ENCODE peak calls at places on chromosomes 4 and X, in nine cellular contexts. One of them, this sample, is unnamed.

GRCh38 chr4:24163314-24163713 is 273.5 kb upstream of the PPARGC1A start:
- DNase-seq in transverse colon: no peak
- DNase-seq in A549: no peak
- DNase-seq in lower leg skin: no peak
- DNase-seq in suprapubic skin: no peak
- DNase-seq in thyroid gland: no peak
- DNase-seq in adrenal gland: no peak
- DNase-seq in H1: no peak
- DNase-seq in GM12892: no peak
- DNase-seq in this sample: no peak

GRCh38 chrX:134548257-134548732 is 88.3 kb downstream of the HPRT1 start:
- DNase-seq in transverse colon: no peak
- DNase-seq in A549: no peak
- DNase-seq in lower leg skin: no peak
- DNase-seq in suprapubic skin: no peak
- DNase-seq in thyroid gland: no peak
- DNase-seq in adrenal gland: no peak
- DNase-seq in H1: no peak
- DNase-seq in GM12892: no peak
- DNase-seq in this sample: no peak

GRCh38 chr4:20645231-20645630 is 55.0 kb upstream of the PACRGL start:
- DNase-seq in transverse colon: no peak
- DNase-seq in A549: no peak
- DNase-seq in lower leg skin: no peak
- DNase-seq in suprapubic skin: no peak
- DNase-seq in thyroid gland: no peak
- DNase-seq in adrenal gland: no peak
- DNase-seq in H1: no peak
- DNase-seq in GM12892: no peak
- DNase-seq in this sample: no peak

GRCh38 chr4:113636877-113637276 is 124.7 kb downstream of the CAMK2D start:
- DNase-seq in transverse colon: no peak
- DNase-seq in A549: no peak
- DNase-seq in lower leg skin: no peak
- DNase-seq in suprapubic skin: no peak
- DNase-seq in thyroid gland: no peak
- DNase-seq in adrenal gland: no peak
- DNase-seq in H1: no peak
- DNase-seq in GM12892: no peak
- DNase-seq in this sample: no peak

GRCh38 chrX:20061869-20062254 is 54.8 kb downstream of the MAP7D2 start:
- DNase-seq in transverse colon: no peak
- DNase-seq in A549: no peak
- DNase-seq in lower leg skin: no peak
- DNase-seq in suprapubic skin: no peak
- DNase-seq in thyroid gland: peak; percentile 7
- DNase-seq in adrenal gland: no peak
- DNase-seq in H1: no peak
- DNase-seq in GM12892: no peak
- DNase-seq in this sample: no peak

GRCh38 chrX:48971325-48972213 is at the start of gene KCND1:
- DNase-seq in transverse colon: peak; percentile 28
- DNase-seq in A549: no peak
- DNase-seq in lower leg skin: no peak
- DNase-seq in suprapubic skin: peak; percentile 72
- DNase-seq in thyroid gland: peak; percentile 48
- DNase-seq in adrenal gland: peak; percentile 71
- DNase-seq in H1: peak; percentile 34
- DNase-seq in GM12892: no peak
- DNase-seq in this sample: no peak

GRCh38 chrX:131841496-131842410 is 181.3 kb upstream of the STK26 start:
- DNase-seq in transverse colon: peak; percentile 17
- DNase-seq in A549: peak; percentile 50
- DNase-seq in lower leg skin: no peak
- DNase-seq in suprapubic skin: no peak
- DNase-seq in thyroid gland: peak; percentile 12
- DNase-seq in adrenal gland: no peak
- DNase-seq in H1: no peak
- DNase-seq in GM12892: peak; percentile 44
- DNase-seq in this sample: peak; percentile 12

GRCh38 chr4:185082549-185082948 is 60.5 kb upstream of the SLC25A4 start:
- DNase-seq in transverse colon: no peak
- DNase-seq in A549: no peak
- DNase-seq in lower leg skin: no peak
- DNase-seq in suprapubic skin: no peak
- DNase-seq in thyroid gland: no peak
- DNase-seq in adrenal gland: no peak
- DNase-seq in H1: no peak
- DNase-seq in GM12892: no peak
- DNase-seq in this sample: no peak

GRCh38 chr4:130393246-130394041 is 1297.5 kb downstream of the C4orf33 start:
- DNase-seq in transverse colon: no peak
- DNase-seq in A549: no peak
- DNase-seq in lower leg skin: no peak
- DNase-seq in suprapubic skin: no peak
- DNase-seq in thyroid gland: no peak
- DNase-seq in adrenal gland: no peak
- DNase-seq in H1: no peak
- DNase-seq in GM12892: no peak
- DNase-seq in this sample: no peak

GRCh38 chr4:4284827-4285618 is 4.9 kb downstream of the LYAR start:
- DNase-seq in transverse colon: peak; percentile 73
- DNase-seq in A549: no peak
- DNase-seq in lower leg skin: no peak
- DNase-seq in suprapubic skin: no peak
- DNase-seq in thyroid gland: no peak
- DNase-seq in adrenal gland: no peak
- DNase-seq in H1: no peak
- DNase-seq in GM12892: no peak
- DNase-seq in this sample: peak; percentile 23

DNA sequence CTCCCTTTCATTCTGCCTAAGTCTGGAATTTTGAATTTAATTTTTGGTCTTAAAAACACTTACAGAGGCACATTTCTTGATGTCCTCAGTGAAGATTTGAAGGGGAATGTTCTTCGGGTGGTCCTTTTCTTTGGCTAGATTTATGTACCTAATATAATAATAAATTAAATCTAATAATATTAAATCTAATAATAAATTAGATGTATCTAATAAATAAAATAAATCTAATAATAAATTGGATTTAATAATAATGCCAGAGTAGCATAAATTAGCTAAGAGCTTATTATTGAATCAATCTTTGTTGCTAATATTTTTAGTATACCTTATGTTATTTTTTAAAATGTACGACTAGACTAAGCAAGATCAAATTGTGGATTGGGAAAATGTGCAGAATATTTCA is 39.8 kb downstream of the MAD2L1 start:
- DNase-seq in transverse colon: no peak
- DNase-seq in A549: no peak
- DNase-seq in lower leg skin: no peak
- DNase-seq in suprapubic skin: no peak
- DNase-seq in thyroid gland: no peak
- DNase-seq in adrenal gland: no peak
- DNase-seq in H1: no peak
- DNase-seq in GM12892: no peak
- DNase-seq in this sample: no peak
- TF ChIP-seq POLR2A in transverse colon: no peak
- TF ChIP-seq POLR2A in A549: no peak
- TF ChIP-seq POLR2A in lower leg skin: no peak
- TF ChIP-seq POLR2A in suprapubic skin: no peak
- TF ChIP-seq POLR2A in thyroid gland: no peak
- TF ChIP-seq POLR2A in adrenal gland: no peak
- TF ChIP-seq POLR2A in H1: no peak
- TF ChIP-seq POLR2A in GM12892: no peak
- TF ChIP-seq POLR2A in this sample: no peak

DNA sequence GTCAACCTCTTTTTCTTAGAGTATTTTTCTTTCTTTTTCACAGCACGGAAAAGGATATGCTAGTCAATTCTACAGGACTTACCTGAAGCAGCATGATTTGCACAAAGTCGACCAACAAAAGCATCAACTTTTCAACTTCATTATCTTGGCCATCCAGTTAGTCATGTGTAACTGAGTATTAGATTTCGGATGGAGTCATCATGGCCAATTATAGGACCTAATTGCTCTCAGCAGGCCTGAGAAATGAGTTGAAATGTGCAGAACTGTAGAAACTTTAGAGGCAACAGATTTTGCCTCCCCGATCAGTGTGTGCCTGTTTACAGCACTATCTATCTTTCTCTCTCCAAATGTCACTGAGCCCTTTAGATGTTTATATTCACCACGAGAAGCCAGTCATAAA is 41.0 kb downstream of the PCDH10 start:
- DNase-seq in transverse colon: no peak
- DNase-seq in A549: no peak
- DNase-seq in lower leg skin: no peak
- DNase-seq in suprapubic skin: no peak
- DNase-seq in thyroid gland: no peak
- DNase-seq in adrenal gland: no peak
- DNase-seq in H1: no peak
- DNase-seq in GM12892: no peak
- DNase-seq in this sample: no peak
- TF ChIP-seq POLR2A in transverse colon: no peak
- TF ChIP-seq POLR2A in A549: no peak
- TF ChIP-seq POLR2A in lower leg skin: no peak
- TF ChIP-seq POLR2A in suprapubic skin: no peak
- TF ChIP-seq POLR2A in thyroid gland: no peak
- TF ChIP-seq POLR2A in adrenal gland: no peak
- TF ChIP-seq POLR2A in H1: no peak
- TF ChIP-seq POLR2A in GM12892: no peak
- TF ChIP-seq POLR2A in this sample: no peak

GRCh38 chr4:145797278-145797677 is 117.3 kb downstream of the C4orf51 start:
- DNase-seq in transverse colon: no peak
- DNase-seq in A549: no peak
- DNase-seq in lower leg skin: no peak
- DNase-seq in suprapubic skin: no peak
- DNase-seq in thyroid gland: no peak
- DNase-seq in adrenal gland: no peak
- DNase-seq in H1: no peak
- DNase-seq in GM12892: no peak
- DNase-seq in this sample: no peak
- TF ChIP-seq POLR2A in transverse colon: no peak
- TF ChIP-seq POLR2A in A549: no peak
- TF ChIP-seq POLR2A in lower leg skin: no peak
- TF ChIP-seq POLR2A in suprapubic skin: no peak
- TF ChIP-seq POLR2A in thyroid gland: no peak
- TF ChIP-seq POLR2A in adrenal gland: no peak
- TF ChIP-seq POLR2A in H1: no peak
- TF ChIP-seq POLR2A in GM12892: no peak
- TF ChIP-seq POLR2A in this sample: no peak

GRCh38 chrX:153800177-153800722 is 5.8 kb downstream of the SSR4 start:
- DNase-seq in transverse colon: no peak
- DNase-seq in A549: no peak
- DNase-seq in lower leg skin: no peak
- DNase-seq in suprapubic skin: no peak
- DNase-seq in thyroid gland: no peak
- DNase-seq in adrenal gland: no peak
- DNase-seq in H1: no peak
- DNase-seq in GM12892: no peak
- DNase-seq in this sample: no peak
- TF ChIP-seq POLR2A in transverse colon: no peak
- TF ChIP-seq POLR2A in A549: no peak
- TF ChIP-seq POLR2A in lower leg skin: no peak
- TF ChIP-seq POLR2A in suprapubic skin: no peak
- TF ChIP-seq POLR2A in thyroid gland: no peak
- TF ChIP-seq POLR2A in adrenal gland: no peak
- TF ChIP-seq POLR2A in H1: no peak
- TF ChIP-seq POLR2A in GM12892: no peak
- TF ChIP-seq POLR2A in this sample: no peak

GRCh38 chrX:30887721-30888120 is 1.3 kb downstream of the TAB3 start:
- DNase-seq in transverse colon: no peak
- DNase-seq in A549: no peak
- DNase-seq in lower leg skin: no peak
- DNase-seq in suprapubic skin: no peak
- DNase-seq in thyroid gland: no peak
- DNase-seq in adrenal gland: no peak
- DNase-seq in H1: no peak
- DNase-seq in GM12892: no peak
- DNase-seq in this sample: no peak

GRCh38 chrX:30892591-30892990 is 3.5 kb upstream of the TAB3 start:
- DNase-seq in transverse colon: no peak
- DNase-seq in A549: no peak
- DNase-seq in lower leg skin: no peak
- DNase-seq in suprapubic skin: no peak
- DNase-seq in thyroid gland: no peak
- DNase-seq in adrenal gland: no peak
- DNase-seq in H1: no peak
- DNase-seq in GM12892: no peak
- DNase-seq in this sample: no peak

GRCh38 chrX:30888526-30889146 is 418 bp downstream of the TAB3 start:
- DNase-seq in transverse colon: peak; percentile 14
- DNase-seq in A549: peak; percentile 10
- DNase-seq in lower leg skin: peak; percentile 87
- DNase-seq in suprapubic skin: peak; percentile 63
- DNase-seq in thyroid gland: peak; percentile 13
- DNase-seq in adrenal gland: peak; percentile 52
- DNase-seq in H1: no peak
- DNase-seq in GM12892: no peak
- DNase-seq in this sample: no peak

GRCh38 chrX:30887288-30887687 is 1.8 kb downstream of the TAB3 start:
- DNase-seq in transverse colon: no peak
- DNase-seq in A549: no peak
- DNase-seq in lower leg skin: no peak
- DNase-seq in suprapubic skin: no peak
- DNase-seq in thyroid gland: no peak
- DNase-seq in adrenal gland: no peak
- DNase-seq in H1: no peak
- DNase-seq in GM12892: no peak
- DNase-seq in this sample: no peak

DNA sequence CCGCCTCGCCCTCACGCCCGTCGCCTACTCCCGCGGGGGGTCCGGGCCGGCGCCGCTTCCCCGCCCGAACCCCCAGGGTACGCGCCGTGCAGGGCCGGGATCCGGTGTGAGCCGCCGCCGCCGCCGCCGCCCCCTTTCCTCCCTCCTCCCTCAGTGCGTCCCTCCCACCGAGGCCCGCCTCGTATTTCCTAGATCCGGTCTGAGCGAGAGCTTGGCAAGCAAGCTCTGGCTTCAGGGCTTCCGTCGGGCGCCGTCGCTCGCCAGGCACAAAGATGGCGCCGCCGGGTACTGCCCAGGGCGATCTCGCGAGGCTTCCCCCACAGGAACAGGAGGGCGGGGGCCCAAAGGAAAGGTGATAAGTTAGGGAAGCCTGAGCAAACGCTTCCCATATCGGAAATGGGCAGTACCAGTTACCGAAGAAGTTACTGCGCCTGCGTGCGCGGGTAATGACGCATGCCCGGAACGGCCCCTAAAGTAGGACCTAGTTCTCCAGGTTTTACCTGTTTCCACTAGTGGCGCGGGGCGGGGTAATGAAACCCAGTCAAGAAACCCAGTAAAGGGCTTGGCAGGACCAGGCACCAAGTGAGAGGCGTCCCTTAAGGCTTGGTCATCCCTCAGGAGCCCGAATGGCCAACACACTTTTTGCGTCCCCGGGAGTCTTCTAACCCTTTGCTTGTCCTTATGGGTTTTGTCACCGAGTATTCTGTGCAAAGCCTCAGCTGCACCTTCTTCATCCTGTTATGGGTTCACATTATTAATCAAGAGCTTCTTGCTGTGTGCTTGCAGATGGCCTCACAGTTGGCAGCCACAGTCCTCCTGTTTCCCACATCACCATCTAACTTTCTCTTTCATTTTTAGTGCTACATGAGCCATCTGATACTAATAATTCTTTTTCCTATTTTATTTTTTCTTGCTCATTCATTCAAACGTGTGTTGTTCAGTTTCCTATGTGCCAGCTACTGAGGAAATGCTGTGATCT is at the start of gene TAB3:
- DNase-seq in transverse colon: peak; percentile 95
- DNase-seq in A549: peak; percentile 89
- DNase-seq in lower leg skin: peak; percentile 98
- DNase-seq in suprapubic skin: peak; percentile 96
- DNase-seq in thyroid gland: peak; percentile 96
- DNase-seq in adrenal gland: peak; percentile 98
- DNase-seq in H1: peak; percentile 90
- DNase-seq in GM12892: peak; percentile 27
- DNase-seq in this sample: peak; percentile 38
- TF ChIP-seq POLR2A in transverse colon: peak; percentile 28
- TF ChIP-seq POLR2A in A549: peak; percentile 50
- TF ChIP-seq POLR2A in lower leg skin: no peak
- TF ChIP-seq POLR2A in suprapubic skin: no peak
- TF ChIP-seq POLR2A in thyroid gland: no peak
- TF ChIP-seq POLR2A in adrenal gland: peak; percentile 63
- TF ChIP-seq POLR2A in H1: no peak
- TF ChIP-seq POLR2A in GM12892: no peak
- TF ChIP-seq POLR2A in this sample: peak; percentile 28